ENCODE peak calls at places on chromosomes 11 and 22, in five cellular contexts. One of them, this sample, is unnamed.

GRCh38 chr22:32378703-32379272 is 21.1 kb downstream of the RFPL3 start:
- DNase-seq in CD8-positive, alpha-beta memory T cell: no peak
- DNase-seq in NCI-H1105: no peak
- DNase-seq in cerebellar nuclear complex: no peak
- DNase-seq in progenitor cell of endocrine pancreas: peak
- DNase-seq in this sample: peak

GRCh38 chr22:38505595-38506117 is 455 bp downstream of the DDX17 start:
- DNase-seq in cerebellar nuclear complex: no peak
- DNase-seq in progenitor cell of endocrine pancreas: peak
- DNase-seq in CD8-positive, alpha-beta memory T cell: peak
- DNase-seq in NCI-H1105: peak
- DNase-seq in this sample: peak

GRCh38 chr11:122523841-122524531 is 131.5 kb upstream of the UBASH3B start:
- DNase-seq in progenitor cell of endocrine pancreas: no peak
- DNase-seq in CD8-positive, alpha-beta memory T cell: no peak
- DNase-seq in NCI-H1105: peak
- DNase-seq in cerebellar nuclear complex: no peak
- DNase-seq in this sample: no peak

GRCh38 chr11:115590254-115590653 is 86.0 kb upstream of the CADM1 start:
- DNase-seq in progenitor cell of endocrine pancreas: peak
- DNase-seq in CD8-positive, alpha-beta memory T cell: no peak
- DNase-seq in NCI-H1105: no peak
- DNase-seq in cerebellar nuclear complex: no peak
- DNase-seq in this sample: no peak

GRCh38 chr11:80773919-80774318 is 1333.1 kb upstream of the TENM4 start:
- DNase-seq in cerebellar nuclear complex: no peak
- DNase-seq in NCI-H1105: no peak
- DNase-seq in progenitor cell of endocrine pancreas: no peak
- DNase-seq in CD8-positive, alpha-beta memory T cell: no peak
- DNase-seq in this sample: no peak

GRCh38 chr11:2940166-2940929 is 11.1 kb upstream of the PHLDA2 start:
- DNase-seq in progenitor cell of endocrine pancreas: no peak
- DNase-seq in CD8-positive, alpha-beta memory T cell: no peak
- DNase-seq in NCI-H1105: no peak
- DNase-seq in cerebellar nuclear complex: no peak
- DNase-seq in this sample: peak

GRCh38 chr11:128738942-128739341 is 45.1 kb downstream of the FLI1 start:
- DNase-seq in progenitor cell of endocrine pancreas: no peak
- DNase-seq in CD8-positive, alpha-beta memory T cell: no peak
- DNase-seq in cerebellar nuclear complex: no peak
- DNase-seq in NCI-H1105: no peak
- DNase-seq in this sample: no peak

GRCh38 chr11:47107709-47108108 is 69.0 kb downstream of the ARFGAP2 start:
- DNase-seq in cerebellar nuclear complex: no peak
- DNase-seq in CD8-positive, alpha-beta memory T cell: no peak
- DNase-seq in progenitor cell of endocrine pancreas: no peak
- DNase-seq in NCI-H1105: no peak
- DNase-seq in this sample: no peak

GRCh38 chr11:71577469-71578004 is 5.1 kb downstream of the KRTAP5-11 start:
- DNase-seq in cerebellar nuclear complex: no peak
- DNase-seq in progenitor cell of endocrine pancreas: no peak
- DNase-seq in CD8-positive, alpha-beta memory T cell: no peak
- DNase-seq in NCI-H1105: no peak
- DNase-seq in this sample: no peak

GRCh38 chr11:17012179-17012578 is 2.0 kb downstream of the PLEKHA7 start:
- DNase-seq in cerebellar nuclear complex: no peak
- DNase-seq in NCI-H1105: no peak
- DNase-seq in CD8-positive, alpha-beta memory T cell: no peak
- DNase-seq in progenitor cell of endocrine pancreas: no peak
- DNase-seq in this sample: no peak

GRCh38 chr11:44613081-44613628 is 47.7 kb downstream of the CD82 start:
- DNase-seq in NCI-H1105: no peak
- DNase-seq in cerebellar nuclear complex: no peak
- DNase-seq in CD8-positive, alpha-beta memory T cell: no peak
- DNase-seq in progenitor cell of endocrine pancreas: no peak
- DNase-seq in this sample: no peak

GRCh38 chr22:49993649-49994360 is 18.8 kb downstream of the IL17REL start:
- DNase-seq in progenitor cell of endocrine pancreas: no peak
- DNase-seq in NCI-H1105: no peak
- DNase-seq in cerebellar nuclear complex: no peak
- DNase-seq in CD8-positive, alpha-beta memory T cell: no peak
- DNase-seq in this sample: no peak

GRCh38 chr11:47512701-47513100 is 40.2 kb downstream of the CELF1 start:
- DNase-seq in cerebellar nuclear complex: no peak
- DNase-seq in NCI-H1105: no peak
- DNase-seq in progenitor cell of endocrine pancreas: no peak
- DNase-seq in CD8-positive, alpha-beta memory T cell: no peak
- DNase-seq in this sample: no peak

GRCh38 chr11:113401718-113402117 is 14.1 kb downstream of the ANKK1 start:
- DNase-seq in cerebellar nuclear complex: peak
- DNase-seq in CD8-positive, alpha-beta memory T cell: no peak
- DNase-seq in progenitor cell of endocrine pancreas: no peak
- DNase-seq in NCI-H1105: peak
- DNase-seq in this sample: no peak

GRCh38 chr11:12287374-12288211 is 89.8 kb upstream of the PARVA start:
- DNase-seq in progenitor cell of endocrine pancreas: peak
- DNase-seq in cerebellar nuclear complex: no peak
- DNase-seq in NCI-H1105: peak
- DNase-seq in CD8-positive, alpha-beta memory T cell: no peak
- DNase-seq in this sample: peak

GRCh38 chr11:128482512-128483191 is 104.7 kb downstream of the ETS1 start:
- DNase-seq in NCI-H1105: no peak
- DNase-seq in cerebellar nuclear complex: no peak
- DNase-seq in CD8-positive, alpha-beta memory T cell: no peak
- DNase-seq in progenitor cell of endocrine pancreas: no peak
- DNase-seq in this sample: peak

GRCh38 chr11:76267563-76267962 is 61.3 kb upstream of the WNT11 start:
- DNase-seq in CD8-positive, alpha-beta memory T cell: no peak
- DNase-seq in NCI-H1105: no peak
- DNase-seq in progenitor cell of endocrine pancreas: no peak
- DNase-seq in cerebellar nuclear complex: no peak
- DNase-seq in this sample: no peak

GRCh38 chr22:50696799-50697561 is 24.4 kb downstream of the SHANK3 start:
- DNase-seq in NCI-H1105: no peak
- DNase-seq in cerebellar nuclear complex: no peak
- DNase-seq in CD8-positive, alpha-beta memory T cell: no peak
- DNase-seq in progenitor cell of endocrine pancreas: peak
- DNase-seq in this sample: no peak

GRCh38 chr11:96052921-96053631 is 129.2 kb upstream of the MTMR2 start:
- DNase-seq in CD8-positive, alpha-beta memory T cell: no peak
- DNase-seq in NCI-H1105: no peak
- DNase-seq in progenitor cell of endocrine pancreas: no peak
- DNase-seq in cerebellar nuclear complex: no peak
- DNase-seq in this sample: no peak

GRCh38 chr11:125202977-125203376 is 38.4 kb downstream of the PKNOX2 start:
- DNase-seq in NCI-H1105: no peak
- DNase-seq in cerebellar nuclear complex: no peak
- DNase-seq in progenitor cell of endocrine pancreas: no peak
- DNase-seq in CD8-positive, alpha-beta memory T cell: no peak
- DNase-seq in this sample: no peak

GRCh38 chr11:694563-695331 is at the start of gene DEAF1:
- DNase-seq in progenitor cell of endocrine pancreas: peak
- DNase-seq in CD8-positive, alpha-beta memory T cell: peak
- DNase-seq in cerebellar nuclear complex: peak
- DNase-seq in NCI-H1105: peak
- DNase-seq in this sample: peak

GRCh38 chr22:27377501-27377900 is 424.1 kb downstream of the MN1 start:
- DNase-seq in CD8-positive, alpha-beta memory T cell: no peak
- DNase-seq in cerebellar nuclear complex: no peak
- DNase-seq in progenitor cell of endocrine pancreas: no peak
- DNase-seq in NCI-H1105: peak
- DNase-seq in this sample: no peak

GRCh38 chr11:3340025-3340424 is 38.9 kb downstream of the ZNF195 start:
- DNase-seq in cerebellar nuclear complex: no peak
- DNase-seq in NCI-H1105: no peak
- DNase-seq in CD8-positive, alpha-beta memory T cell: no peak
- DNase-seq in progenitor cell of endocrine pancreas: no peak
- DNase-seq in this sample: no peak

GRCh38 chr22:28917747-28918543 is 34.6 kb downstream of the ZNRF3 start:
- DNase-seq in CD8-positive, alpha-beta memory T cell: no peak
- DNase-seq in cerebellar nuclear complex: no peak
- DNase-seq in progenitor cell of endocrine pancreas: peak
- DNase-seq in NCI-H1105: peak
- DNase-seq in this sample: no peak

GRCh38 chr22:47444746-47445065 is 682.3 kb downstream of the TBC1D22A start:
- DNase-seq in NCI-H1105: no peak
- DNase-seq in progenitor cell of endocrine pancreas: no peak
- DNase-seq in CD8-positive, alpha-beta memory T cell: no peak
- DNase-seq in cerebellar nuclear complex: no peak
- DNase-seq in this sample: no peak

GRCh38 chr11:125370561-125371389 is 125.3 kb downstream of the FEZ1 start:
- DNase-seq in progenitor cell of endocrine pancreas: no peak
- DNase-seq in cerebellar nuclear complex: no peak
- DNase-seq in CD8-positive, alpha-beta memory T cell: no peak
- DNase-seq in NCI-H1105: no peak
- DNase-seq in this sample: no peak

GRCh38 chr11:119202554-119202953 is 3.6 kb upstream of the CBL start:
- DNase-seq in NCI-H1105: no peak
- DNase-seq in cerebellar nuclear complex: no peak
- DNase-seq in CD8-positive, alpha-beta memory T cell: no peak
- DNase-seq in progenitor cell of endocrine pancreas: no peak
- DNase-seq in this sample: no peak

This sample was measured in activated CD4-positive, alpha-beta memory T cell treated with anti-CD3 and anti-CD28 coated beads, Interleukin-2, amount 10 ng/mL, durations not matched to agents 7 days and 5 days.